ENCODE peak calls at places on chromosomes 13 and 19, in six cellular contexts. I, O, J, B, Z and G are unnamed samples.

GRCh38 chr19:45607071-45608029 is 5.3 kb upstream of the GPR4 start:
- DNase-seq in I (peak), O (peak), J (peak), B (no peak), Z (peak), G (no peak)

GRCh38 chr13:51125495-51126226 is 14.6 kb upstream of the C13orf42 start:
- DNase-seq in I (peak), O (peak), J (peak), B (peak), Z (peak), G (peak)

GRCh38 chr19:45468803-45469131 is 971 bp downstream of the FOSB start:
- DNase-seq in I (peak), O (no peak), J (no peak), B (no peak), Z (no peak), G (no peak)

GRCh38 chr13:33927315-33927714 is 109.4 kb downstream of the RFC3 start:
- DNase-seq in I (no peak), O (no peak), J (no peak), B (no peak), Z (no peak), G (no peak)

GRCh38 chr19:17751103-17751911 is at the start of gene FCHO1:
- DNase-seq in I (peak), O (no peak), J (no peak), B (peak), Z (peak), G (no peak)

GRCh38 chr19:41646589-41647204 is 19.8 kb upstream of the CEACAM4 start:
- DNase-seq in I (peak), O (peak), J (no peak), B (no peak), Z (no peak), G (peak)

GRCh38 chr13:25862156-25862555 is 189.7 kb downstream of the SHISA2 start:
- DNase-seq in I (no peak), O (no peak), J (no peak), B (no peak), Z (no peak), G (no peak)

GRCh38 chr13:43261018-43261417 is 237.6 kb downstream of the DNAJC15 start:
- DNase-seq in I (no peak), O (no peak), J (no peak), B (no peak), Z (no peak), G (no peak)

GRCh38 chr13:79212064-79212619 is 193.9 kb downstream of the RBM26 start:
- DNase-seq in I (no peak), O (no peak), J (no peak), B (no peak), Z (peak), G (no peak)

GRCh38 chr19:18317998-18318800 is 4.7 kb downstream of the LSM4 start:
- DNase-seq in I (peak), O (no peak), J (no peak), B (no peak), Z (peak), G (no peak)

GRCh38 chr19:41691268-41691970 is 3.3 kb upstream of the CEACAM7 start:
- DNase-seq in I (peak), O (peak), J (no peak), B (no peak), Z (no peak), G (no peak)

GRCh38 chr13:97629601-97630272 is 195.8 kb downstream of the RAP2A start:
- DNase-seq in I (no peak), O (no peak), J (no peak), B (no peak), Z (no peak), G (no peak)

GRCh38 chr19:35348909-35349611 is 1.4 kb downstream of the FFAR1 start:
- DNase-seq in I (peak), O (no peak), J (no peak), B (no peak), Z (no peak), G (no peak)

GRCh38 chr19:28012361-28012760 is 1200.6 kb downstream of the UQCRFS1 start:
- DNase-seq in I (peak), O (peak), J (peak), B (no peak), Z (no peak), G (no peak)

GRCh38 chr13:80742027-80742426 is 401.1 kb upstream of the SPRY2 start:
- DNase-seq in I (no peak), O (no peak), J (no peak), B (no peak), Z (no peak), G (no peak)

GRCh38 chr13:87120476-87120875 is 550.7 kb upstream of the SLITRK5 start:
- DNase-seq in I (no peak), O (no peak), J (no peak), B (no peak), Z (no peak), G (no peak)

GRCh38 chr19:55383789-55384575 is at the start of gene TMEM238:
- DNase-seq in I (peak), O (peak), J (no peak), B (no peak), Z (no peak), G (no peak)

GRCh38 chr19:17618281-17618903 is 62.9 kb downstream of the COLGALT1 start:
- DNase-seq in I (no peak), O (no peak), J (no peak), B (no peak), Z (no peak), G (no peak)

GRCh38 chr19:29662604-29663404 is 2.5 kb upstream of the PLEKHF1 start:
- DNase-seq in I (peak), O (no peak), J (no peak), B (no peak), Z (no peak), G (no peak)

GRCh38 chr13:113117335-113117872 is 5.2 kb upstream of the F10 start:
- DNase-seq in I (no peak), O (no peak), J (no peak), B (no peak), Z (no peak), G (no peak)

GRCh38 chr13:41981961-41982723 is 21.2 kb upstream of the VWA8 start:
- DNase-seq in I (no peak), O (no peak), J (no peak), B (no peak), Z (no peak), G (no peak)

GRCh38 chr19:10670187-10670586 is 16.0 kb downstream of the ILF3 start:
- DNase-seq in I (no peak), O (no peak), J (no peak), B (no peak), Z (no peak), G (no peak)
- TF ChIP-seq ATF3 in I (no peak), O (no peak), J (no peak), B (no peak), Z (no peak), G (no peak)

GRCh38 chr19:32287811-32288227 is 57.6 kb upstream of the ZNF507 start:
- DNase-seq in I (peak), O (peak), J (peak), B (no peak), Z (peak), G (peak)
- TF ChIP-seq ATF3 in I (no peak), O (no peak), J (no peak), B (no peak), Z (no peak), G (no peak)

GRCh38 chr19:920051-920857 is 3.1 kb downstream of the KISS1R start:
- DNase-seq in I (no peak), O (peak), J (no peak), B (no peak), Z (no peak), G (no peak)
- TF ChIP-seq ATF3 in I (no peak), O (no peak), J (no peak), B (no peak), Z (no peak), G (no peak)

GRCh38 chr19:38658462-38659306 is 11.2 kb downstream of the ACTN4 start:
- DNase-seq in I (no peak), O (no peak), J (no peak), B (no peak), Z (peak), G (peak)

GRCh38 chr19:38656171-38656981 is 8.9 kb downstream of the ACTN4 start:
- DNase-seq in I (no peak), O (no peak), J (no peak), B (no peak), Z (peak), G (no peak)

GRCh38 chr19:38655148-38655824 is 7.8 kb downstream of the ACTN4 start:
- DNase-seq in I (no peak), O (no peak), J (no peak), B (no peak), Z (no peak), G (no peak)

GRCh38 chr19:38660724-38661123 is 13.3 kb downstream of the ACTN4 start:
- DNase-seq in I (no peak), O (no peak), J (no peak), B (no peak), Z (no peak), G (no peak)

DNA sequence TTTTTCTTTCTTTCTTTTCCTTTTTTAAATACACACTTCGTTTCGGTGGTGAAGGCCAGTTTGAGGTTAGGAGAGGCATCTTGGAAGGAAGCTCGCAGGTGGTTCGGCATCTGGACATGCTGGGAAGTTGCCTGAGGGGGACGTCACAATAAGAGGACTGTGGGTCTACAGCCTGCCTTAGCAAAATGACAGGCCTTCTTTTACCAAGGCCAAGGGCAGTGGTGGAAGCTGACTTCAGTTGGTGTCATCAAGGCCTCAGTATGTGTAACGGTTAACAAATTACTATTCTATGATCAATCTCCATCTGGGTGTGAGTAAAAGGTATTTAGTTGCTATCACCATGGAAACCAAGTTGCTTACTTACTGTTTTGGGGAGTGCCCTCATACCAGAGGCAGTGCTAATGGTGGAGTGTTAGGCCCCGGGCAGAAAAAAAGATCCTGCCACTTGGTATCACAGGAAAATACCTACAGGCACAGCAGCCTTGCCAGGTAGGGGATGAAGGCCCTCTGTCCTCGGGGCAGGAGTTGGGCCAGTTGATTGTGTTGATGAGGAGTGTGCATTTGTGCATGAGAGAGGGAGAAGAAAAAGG is 10.3 kb downstream of the ACTN4 start:
- DNase-seq in I (no peak), O (no peak), J (no peak), B (no peak), Z (no peak), G (peak)
- TF ChIP-seq ATF3 in I (no peak), O (no peak), J (no peak), B (no peak), Z (no peak), G (no peak)

GRCh38 chr19:49403404-49404187 is 15.5 kb downstream of the KASH5 start:
- DNase-seq in I (no peak), O (peak), J (peak), B (no peak), Z (no peak), G (no peak)
- TF ChIP-seq ATF3 in I (no peak), O (no peak), J (no peak), B (no peak), Z (no peak), G (no peak)